ENCODE peak calls at places on chromosome 19, in eight cellular contexts. G is activated naive CD8-positive, alpha-beta T cell treated with anti-CD3 and anti-CD28 coated beads for 36 hours; Z is ELR; R is stimulated activated CD8-positive, alpha-beta memory T cell treated with anti-CD3 and anti-CD28 coated beads, Interleukin-4, amount 100 ng/mL, for 24 hours; C is HCEC 1CT; I is HTR-8/SVneo; E is psoas muscle; U is bronchial epithelial cell. Y is an unnamed sample.

GRCh38 chr19:47353307-47353712 is 4.2 kb downstream of the DHX34 start:
- DNase-seq in G (no peak), Z (no peak), R (no peak), C (no peak), I (no peak), E (no peak), U (no peak), Y (peak)

GRCh38 chr19:35789978-35790944 is 14.9 kb downstream of the ARHGAP33 start:
- DNase-seq in G (no peak), Z (no peak), R (no peak), C (no peak), I (no peak), E (no peak), U (no peak), Y (no peak)

GRCh38 chr19:33412617-33413425 is 39.3 kb downstream of the CEBPG start:
- DNase-seq in G (no peak), Z (no peak), R (no peak), C (no peak), I (no peak), E (no peak), U (no peak), Y (no peak)

GRCh38 chr19:34364830-34365462 is at the start of gene GPI:
- DNase-seq in G (peak), Z (peak), R (peak), C (peak), I (peak), E (peak), U (peak), Y (peak)

GRCh38 chr19:29587059-29587458 is 19.0 kb upstream of the POP4 start:
- DNase-seq in G (no peak), Z (no peak), R (no peak), C (no peak), I (no peak), E (no peak), U (no peak), Y (no peak)

GRCh38 chr19:6773323-6773931 is 919 bp downstream of the VAV1 start:
- DNase-seq in G (peak), Z (no peak), R (peak), C (no peak), I (no peak), E (peak), U (no peak), Y (peak)

GRCh38 chr19:6644796-6645195 is 25.2 kb downstream of the TNFSF14 start:
- DNase-seq in G (no peak), Z (no peak), R (no peak), C (no peak), I (no peak), E (no peak), U (no peak), Y (no peak)

GRCh38 chr19:18204394-18205179 is 745 bp upstream of the RAB3A start:
- DNase-seq in G (no peak), Z (no peak), R (no peak), C (peak), I (peak), E (peak), U (no peak), Y (peak)

GRCh38 chr19:4199699-4200293 is 17.3 kb downstream of the ANKRD24 start:
- DNase-seq in G (no peak), Z (no peak), R (no peak), C (no peak), I (no peak), E (no peak), U (no peak), Y (no peak)

Y was measured in stomach.